ENCODE peak calls at places on chromosome 11, in ten cellular contexts. F is tibial nerve, M is body of pancreas, X is adrenal gland, O is HCT116, T is sigmoid colon, D is endothelial cell of umbilical vein, V is K562, Q is GM12892, G is erythroblast. Z is an unnamed sample.

GRCh38 chr11:57964660-57965059 is 59.0 kb upstream of the OR9Q1 start:
- DNase-seq in F (no peak), M (no peak), X (no peak), O (no peak), T (no peak), D (no peak), V (no peak), Q (no peak), G (no peak), Z (no peak)

GRCh38 chr11:20097319-20098221 is 62.7 kb downstream of the DBX1 start:
- DNase-seq in F (no peak), M (no peak), X (no peak), O (no peak), T (no peak), D (peak; percentile 99), V (peak; percentile 30), Q (no peak), G (no peak), Z (no peak)

GRCh38 chr11:47768090-47768620 is 1.0 kb upstream of the FNBP4 start:
- DNase-seq in F (peak; percentile 70), M (peak; percentile 54), X (peak; percentile 70), O (no peak), T (peak; percentile 86), D (peak; percentile 94), V (peak; percentile 23), Q (no peak), G (peak; percentile 60), Z (peak; percentile 62)

GRCh38 chr11:13119928-13120520 is 110.9 kb downstream of the RASSF10 start:
- DNase-seq in F (no peak), M (no peak), X (no peak), O (no peak), T (no peak), D (no peak), V (no peak), Q (no peak), G (no peak), Z (no peak)

GRCh38 chr11:31106326-31106725 is 263.2 kb downstream of the DCDC1 start:
- DNase-seq in F (no peak), M (no peak), X (no peak), O (no peak), T (no peak), D (no peak), V (no peak), Q (no peak), G (no peak), Z (no peak)

GRCh38 chr11:44632466-44633123 is 67.1 kb downstream of the CD82 start:
- DNase-seq in F (no peak), M (peak; percentile 46), X (peak; percentile 28), O (peak; percentile 45), T (peak; percentile 74), D (peak; percentile 37), V (peak; percentile 77), Q (no peak), G (peak; percentile 55), Z (no peak)

GRCh38 chr11:131195801-131196517 is 174.5 kb upstream of the NTM start:
- DNase-seq in F (no peak), M (peak; percentile 59), X (peak; percentile 75), O (no peak), T (peak; percentile 87), D (no peak), V (no peak), Q (no peak), G (no peak), Z (no peak)

GRCh38 chr11:13339196-13340153 is 61.9 kb downstream of the BMAL1 start:
- DNase-seq in F (no peak), M (peak; percentile 24), X (peak; percentile 52), O (no peak), T (no peak), D (peak; percentile 80), V (peak; percentile 26), Q (no peak), G (no peak), Z (peak; percentile 78)

GRCh38 chr11:43933608-43934358 is 8.7 kb upstream of the C11orf96 start:
- DNase-seq in F (no peak), M (no peak), X (no peak), O (no peak), T (no peak), D (no peak), V (no peak), Q (no peak), G (no peak), Z (no peak)

GRCh38 chr11:41461057-41461681 is 1.7 kb upstream of the LRRC4C start:
- DNase-seq in F (peak; percentile 7), M (no peak), X (no peak), O (peak; percentile 1), T (no peak), D (peak; percentile 16), V (peak; percentile 4), Q (no peak), G (peak; percentile 28), Z (no peak)

GRCh38 chr11:11763796-11764427 is 77.9 kb upstream of the USP47 start:
- DNase-seq in F (no peak), M (no peak), X (no peak), O (no peak), T (no peak), D (no peak), V (no peak), Q (no peak), G (no peak), Z (no peak)

GRCh38 chr11:117144477-117145392 is 648 bp downstream of the PAFAH1B2 start:
- DNase-seq in F (peak; percentile 47), M (peak; percentile 81), X (peak; percentile 85), O (no peak), T (peak; percentile 82), D (peak; percentile 84), V (peak; percentile 83), Q (peak; percentile 58), G (peak; percentile 83), Z (peak; percentile 33)

DNA sequence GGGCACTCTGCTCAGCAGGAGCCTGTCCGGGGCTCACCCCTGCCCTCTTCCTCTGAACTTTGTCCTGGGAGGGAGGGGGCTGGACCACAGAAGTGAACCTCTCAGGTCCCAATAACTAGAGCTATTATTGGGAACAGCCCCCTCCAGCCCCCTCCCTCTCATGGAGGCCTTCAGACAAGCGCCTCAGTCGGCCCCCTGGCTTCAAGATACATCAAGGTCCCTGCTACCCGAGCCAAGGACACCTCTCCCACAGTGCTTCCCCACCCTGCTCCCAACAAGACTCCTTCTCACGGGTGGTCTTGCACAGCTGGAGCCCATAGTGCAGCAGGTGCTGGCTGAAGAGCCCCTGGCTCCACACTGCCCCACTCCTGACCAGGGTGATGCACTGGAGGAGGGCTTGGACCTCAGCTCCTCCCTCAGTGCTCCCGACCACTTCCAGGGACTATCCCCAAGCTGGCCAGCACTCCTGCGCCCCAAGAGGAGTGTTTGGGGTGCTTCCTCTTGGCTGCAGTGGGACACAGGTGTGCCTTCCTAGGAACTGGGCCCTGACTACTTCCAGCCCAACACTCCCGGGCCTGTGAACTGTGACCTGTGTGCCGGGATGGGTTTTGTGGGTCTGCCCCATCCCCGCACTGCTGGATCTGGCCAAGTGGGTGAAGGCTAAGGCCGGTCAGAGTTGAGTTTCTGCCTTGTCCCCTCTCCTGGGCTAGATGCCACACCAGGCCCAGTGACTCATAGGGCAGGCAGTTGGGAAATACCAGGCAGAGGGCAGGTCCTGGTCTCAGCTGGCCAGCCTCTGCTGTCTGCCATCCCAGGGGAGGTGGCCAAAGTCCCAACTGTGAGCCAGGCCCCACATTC is 2.2 kb downstream of the PNPLA2 start:
- DNase-seq in F (peak; percentile 67), M (peak; percentile 95), X (peak; percentile 97), O (no peak), T (peak; percentile 88), D (peak; percentile 38), V (no peak), Q (no peak), G (no peak), Z (peak; percentile 98)
- TF ChIP-seq POLR2A in F (no peak), M (peak; percentile 60), X (peak; percentile 32), O (no peak), T (no peak), D (peak; percentile 7), V (no peak), Q (no peak), G (no peak), Z (no peak)

GRCh38 chr11:65427691-65428577 is 5.3 kb downstream of the NEAT1 start:
- DNase-seq in F (peak; percentile 48), M (peak; percentile 76), X (peak; percentile 74), O (peak; percentile 39), T (peak; percentile 70), D (peak; percentile 70), V (no peak), Q (no peak), G (peak; percentile 76), Z (no peak)
- TF ChIP-seq POLR2A in F (peak; percentile 5), M (no peak), X (no peak), O (peak; percentile 78), T (peak; percentile 44), D (no peak), V (peak; percentile 69), Q (peak; percentile 42), G (peak; percentile 74), Z (peak; percentile 60)

DNA sequence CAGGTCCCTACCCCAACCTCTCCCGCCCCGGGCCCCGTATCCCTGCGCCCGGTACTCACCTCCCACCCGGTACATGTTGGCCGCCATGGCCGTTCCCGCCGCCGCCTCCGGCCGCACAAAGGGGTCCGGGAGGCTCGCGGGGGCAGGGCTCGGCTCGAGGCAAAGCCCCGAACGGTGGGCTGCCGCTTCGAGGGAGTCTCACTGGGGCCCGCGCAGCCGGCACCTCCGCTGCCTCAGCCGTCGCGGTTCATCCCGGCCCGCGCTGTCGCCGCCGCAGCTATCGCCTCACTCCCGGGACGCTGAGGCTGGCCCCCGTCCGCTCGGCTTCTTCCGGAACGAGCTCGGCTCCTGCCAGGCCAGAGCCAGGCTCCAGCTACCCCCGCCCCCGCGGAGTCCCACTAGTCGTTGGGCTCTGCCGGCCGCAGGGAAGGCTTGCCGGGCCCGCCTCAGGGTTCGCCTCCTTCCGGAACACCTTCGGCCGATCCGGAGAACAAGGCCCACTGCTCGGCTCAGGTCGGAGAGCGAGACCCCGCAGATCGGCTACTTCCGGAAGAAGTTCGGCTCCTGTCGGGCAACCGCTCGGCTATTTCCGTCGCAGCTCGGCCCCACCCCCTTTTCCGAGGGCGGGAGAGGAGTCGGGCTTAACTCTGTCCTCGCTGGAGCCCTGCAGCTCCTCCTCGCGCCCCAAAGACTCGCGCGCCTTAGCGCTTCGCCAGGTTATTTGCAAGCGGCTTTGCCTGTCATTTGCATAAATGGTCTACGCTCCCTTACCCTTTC is at the start of gene MTA2:
- DNase-seq in F (peak; percentile 98), M (peak; percentile 98), X (peak; percentile 98), O (peak; percentile 95), T (peak; percentile 99), D (peak; percentile 99), V (peak; percentile 95), Q (peak; percentile 95), G (peak; percentile 99), Z (peak; percentile 88)
- TF ChIP-seq POLR2A in F (peak; percentile 60), M (peak; percentile 72), X (peak; percentile 59), O (peak; percentile 20), T (peak; percentile 38), D (peak; percentile 75), V (peak; percentile 81), Q (peak; percentile 82), G (peak; percentile 82), Z (peak; percentile 50)

DNA sequence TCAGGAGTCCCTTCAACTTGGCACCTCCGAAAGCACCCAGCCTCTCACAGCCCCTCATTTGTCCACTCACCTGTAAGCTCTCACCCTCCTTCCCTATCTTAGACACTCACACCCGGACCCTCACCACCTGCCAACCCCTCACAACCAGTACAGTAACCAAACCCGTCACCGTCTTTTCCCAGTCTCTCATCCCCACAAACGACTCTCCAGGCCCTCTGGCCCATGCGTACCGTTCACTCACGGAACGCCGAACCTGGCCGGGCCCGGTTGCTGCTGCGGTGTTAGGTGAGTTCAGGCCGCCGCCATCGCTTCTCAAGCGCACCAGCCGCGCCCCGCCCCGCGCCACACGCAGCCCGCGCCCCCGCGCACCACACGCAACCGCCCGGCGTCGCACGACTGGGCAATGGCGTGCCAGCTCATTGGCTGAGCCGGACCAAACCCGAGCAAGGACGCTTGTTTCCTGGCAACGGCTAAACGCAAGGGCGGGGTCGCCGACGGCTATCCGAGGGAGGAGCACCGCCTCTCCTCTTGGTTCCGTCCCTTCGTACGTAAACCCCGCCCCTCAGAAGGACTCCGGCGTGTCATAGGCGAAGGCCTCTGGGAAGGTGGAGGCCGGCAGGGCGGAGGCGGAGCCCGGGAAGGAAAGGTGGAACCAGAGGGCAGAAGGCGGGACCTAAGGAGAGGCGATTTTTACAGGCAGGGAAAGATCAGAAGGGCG is at the start of gene FHIP1B:
- DNase-seq in F (peak; percentile 98), M (peak; percentile 100), X (peak; percentile 100), O (peak; percentile 100), T (peak; percentile 100), D (peak; percentile 100), V (peak; percentile 96), Q (peak; percentile 81), G (peak; percentile 100), Z (peak; percentile 98)
- TF ChIP-seq POLR2A in F (peak; percentile 24), M (no peak), X (peak; percentile 40), O (no peak), T (peak; percentile 47), D (no peak), V (peak; percentile 61), Q (peak; percentile 60), G (peak; percentile 65), Z (peak; percentile 90)